ENCODE peak calls at places on chromosome 5, in eight cellular contexts. M is adipocyte; P is thoracic aorta; A is suprapubic skin; T is uterus; L is BJ; S is GM23248; D is CD8-positive, alpha-beta memory T cell. Q is an unnamed sample.

GRCh38 chr5:140145818-140146522 is 20.2 kb downstream of the IGIP start:
- DNase-seq in M (peak; percentile 94), P (no peak), A (no peak), T (peak; percentile 54), L (no peak), S (peak; percentile 94), D (peak; percentile 56), Q (peak; percentile 73)

GRCh38 chr5:143592648-143593047 is 189.2 kb upstream of the NR3C1 start:
- DNase-seq in M (no peak), P (no peak), A (no peak), T (no peak), L (no peak), S (peak; percentile 48), D (no peak), Q (peak; percentile 2)

GRCh38 chr5:172224996-172225395 is 31.0 kb downstream of the EFCAB9 start:
- DNase-seq in M (no peak), P (no peak), A (no peak), T (no peak), L (no peak), S (no peak), D (no peak), Q (no peak)

GRCh38 chr5:151480384-151480783 is 33.0 kb downstream of the SLC36A1 start:
- DNase-seq in M (peak; percentile 68), P (no peak), A (no peak), T (no peak), L (no peak), S (peak; percentile 82), D (no peak), Q (no peak)

GRCh38 chr5:912356-913091 is 19.8 kb downstream of the TRIP13 start:
- DNase-seq in M (no peak), P (no peak), A (no peak), T (no peak), L (peak; percentile 41), S (peak; percentile 45), D (peak; percentile 87), Q (no peak)

GRCh38 chr5:57307516-57307915 is 133.7 kb downstream of the GPBP1 start:
- DNase-seq in M (no peak), P (no peak), A (no peak), T (no peak), L (no peak), S (no peak), D (no peak), Q (no peak)

GRCh38 chr5:38922199-38922598 is 76.4 kb downstream of the OSMR start:
- DNase-seq in M (peak; percentile 47), P (no peak), A (no peak), T (no peak), L (no peak), S (peak; percentile 69), D (peak; percentile 54), Q (peak; percentile 65)

GRCh38 chr5:1323803-1324173 is 21.1 kb downstream of the CLPTM1L start:
- DNase-seq in M (no peak), P (no peak), A (no peak), T (peak; percentile 8), L (no peak), S (no peak), D (peak; percentile 31), Q (no peak)

DNA sequence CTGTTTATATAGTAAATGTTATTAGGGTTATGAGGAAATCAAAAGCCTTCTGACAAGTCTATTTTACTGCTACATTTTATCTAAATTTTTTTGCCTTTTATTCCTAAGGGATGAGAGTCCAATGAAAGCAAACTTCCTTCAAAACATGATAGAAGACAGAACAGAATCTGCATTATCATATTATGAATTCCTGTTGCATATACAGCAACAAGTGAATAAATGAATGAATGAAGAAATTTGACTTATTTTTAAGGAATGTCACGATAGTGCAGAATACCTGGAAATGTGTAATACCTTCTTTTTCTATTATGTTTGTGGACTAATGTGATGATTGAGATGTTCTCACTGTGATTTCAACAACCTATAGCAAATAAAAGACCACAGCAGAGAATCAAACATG is 13.5 kb upstream of the CAMLG start:
- DNase-seq in M (no peak), P (no peak), A (no peak), T (no peak), L (no peak), S (no peak), D (no peak), Q (no peak)
- H3K36me3 ChIP-seq in M (peaks cover 65% of the 10 kb centered on the region), P (peaks cover 29% of the 10 kb centered on the region), A (peaks cover 49% of the 10 kb centered on the region), T (no peaks in the 10 kb centered on the region), L (peaks cover 5% of the 10 kb centered on the region), S (peaks cover 67% of the 10 kb centered on the region), D (peaks cover 5% of the 10 kb centered on the region), Q (peaks cover 35% of the 10 kb centered on the region)

GRCh38 chr5:178385472-178385853 is 152.9 kb upstream of the PHYKPL start:
- DNase-seq in M (no peak), P (no peak), A (peak; percentile 13), T (no peak), L (no peak), S (peak; percentile 10), D (no peak), Q (no peak)
- H3K27me3 ChIP-seq in M (peaks cover 74% of the 10 kb centered on the region), P (no peaks in the 10 kb centered on the region), A (peaks cover 20% of the 10 kb centered on the region), T (no peaks in the 10 kb centered on the region), L (no peaks in the 10 kb centered on the region), S (no peaks in the 10 kb centered on the region), D (no peaks in the 10 kb centered on the region), Q (no peaks in the 10 kb centered on the region)

GRCh38 chr5:96936431-96937221 is 746 bp downstream of the LNPEP start:
- DNase-seq in M (peak; percentile 65), P (no peak), A (no peak), T (peak; percentile 42), L (no peak), S (peak; percentile 71), D (peak; percentile 67), Q (peak; percentile 39)
- H3K36me3 ChIP-seq in M (no peaks in the 10 kb centered on the region), P (no peaks in the 10 kb centered on the region), A (no peaks in the 10 kb centered on the region), T (no peaks in the 10 kb centered on the region), L (no peaks in the 10 kb centered on the region), S (no peaks in the 10 kb centered on the region), D (no peaks in the 10 kb centered on the region), Q (no peaks in the 10 kb centered on the region)

DNA sequence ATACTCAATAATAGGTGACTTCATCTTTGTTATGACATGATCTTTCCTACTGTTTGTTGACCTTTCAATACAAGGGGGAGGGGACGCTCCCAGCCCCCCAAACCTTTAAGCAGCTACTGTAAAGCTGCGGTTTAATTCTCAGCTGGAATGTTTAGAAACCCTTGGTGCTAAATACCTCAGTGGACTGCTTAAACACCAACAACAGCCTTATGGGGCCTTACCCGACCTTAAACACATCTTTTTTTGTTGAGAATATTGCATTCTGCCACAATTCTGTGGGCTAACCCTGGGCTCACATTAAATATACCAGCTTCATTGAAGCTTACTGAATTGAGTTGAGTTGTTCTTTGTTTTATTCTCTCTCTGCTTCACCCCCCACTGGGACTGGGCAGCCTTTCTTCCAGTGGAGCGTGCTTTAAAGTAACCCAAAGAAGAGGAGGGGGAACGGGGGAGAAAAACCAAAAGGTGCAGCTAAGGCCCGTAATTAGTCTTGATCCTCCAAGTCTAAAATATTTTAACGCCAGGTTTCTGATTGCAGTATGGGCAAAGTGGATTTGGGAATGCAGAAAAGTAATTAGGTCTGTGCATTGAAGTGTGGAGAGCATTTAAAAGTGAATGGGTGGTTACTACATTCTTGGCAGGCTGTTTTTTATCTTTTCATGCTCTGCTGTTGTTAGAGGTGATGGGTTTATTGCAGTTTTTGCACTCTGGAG is 281.3 kb downstream of the NR2F1-AS1 start:
- DNase-seq in M (no peak), P (no peak), A (no peak), T (no peak), L (no peak), S (no peak), D (no peak), Q (peak; percentile 47)
- H3K27me3 ChIP-seq in M (no peaks in the 10 kb centered on the region), P (no peaks in the 10 kb centered on the region), A (no peaks in the 10 kb centered on the region), T (no peaks in the 10 kb centered on the region), L (no peaks in the 10 kb centered on the region), S (no peaks in the 10 kb centered on the region), D (no peaks in the 10 kb centered on the region), Q (no peaks in the 10 kb centered on the region)

GRCh38 chr5:83055166-83055565 is 22.0 kb downstream of the TMEM167A start:
- DNase-seq in M (no peak), P (no peak), A (no peak), T (no peak), L (no peak), S (no peak), D (no peak), Q (no peak)
- H3K36me3 ChIP-seq in M (peaks cover 77% of the 10 kb centered on the region), P (no peaks in the 10 kb centered on the region), A (peaks cover 12% of the 10 kb centered on the region), T (no peaks in the 10 kb centered on the region), L (peaks cover 3% of the 10 kb centered on the region), S (peaks cover 36% of the 10 kb centered on the region), D (peaks cover 3% of the 10 kb centered on the region), Q (no peaks in the 10 kb centered on the region)

DNA sequence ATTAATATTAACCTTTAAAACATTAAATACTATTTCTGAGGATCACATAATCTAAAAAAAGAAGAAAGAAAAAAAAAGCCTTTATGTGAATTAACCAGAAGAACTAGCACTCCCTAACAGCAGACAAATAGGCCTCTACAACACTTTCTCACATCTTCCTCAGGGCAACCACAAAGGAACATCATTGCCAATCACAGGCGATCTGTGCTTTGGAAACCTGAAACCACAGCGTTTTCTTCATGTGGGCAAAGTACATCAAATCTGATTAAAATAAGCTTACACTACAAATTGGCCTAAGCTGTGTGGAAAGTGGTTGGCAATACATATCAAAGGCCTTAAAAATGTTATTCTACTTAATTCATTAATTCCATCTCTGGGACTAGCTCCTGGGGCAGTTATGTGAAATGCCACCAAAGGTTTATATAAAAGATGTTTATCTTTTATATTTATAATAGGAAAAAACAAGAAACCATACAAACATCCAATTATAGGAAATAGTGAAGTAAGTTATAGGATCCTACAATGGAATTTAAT is 184.8 kb upstream of the TBCA start:
- DNase-seq in M (no peak), P (no peak), A (no peak), T (no peak), L (no peak), S (no peak), D (no peak), Q (no peak)
- H3K27me3 ChIP-seq in M (peaks cover 28% of the 10 kb centered on the region), P (no peaks in the 10 kb centered on the region), A (peaks cover 34% of the 10 kb centered on the region), T (peaks cover 14% of the 10 kb centered on the region), L (peaks cover 15% of the 10 kb centered on the region), S (no peaks in the 10 kb centered on the region), D (no peaks in the 10 kb centered on the region), Q (peaks cover 8% of the 10 kb centered on the region)

DNA sequence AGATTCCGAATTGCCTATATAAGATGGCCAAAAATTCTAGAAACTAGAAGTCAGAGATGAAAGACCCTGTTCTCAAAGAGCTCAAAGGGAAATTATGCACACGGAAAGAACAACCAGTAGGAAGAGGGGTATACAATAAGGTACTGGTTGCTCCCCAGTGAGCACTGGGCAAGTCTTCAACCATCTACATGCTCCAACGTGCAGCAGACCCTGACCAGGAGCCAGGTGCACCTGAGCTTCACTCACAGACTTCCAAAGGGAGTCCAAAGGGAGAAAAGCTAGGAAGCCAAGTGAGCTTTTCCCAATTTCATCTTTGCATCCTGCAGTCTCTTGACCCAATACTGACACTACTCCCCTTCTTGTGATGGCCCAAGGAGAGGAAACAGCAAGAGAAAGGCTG is 3.9 kb downstream of the REEP5 start:
- DNase-seq in M (no peak), P (no peak), A (no peak), T (no peak), L (no peak), S (no peak), D (no peak), Q (peak; percentile 82)
- H3K36me3 ChIP-seq in M (peaks cover 58% of the 10 kb centered on the region), P (peaks cover 8% of the 10 kb centered on the region), A (peaks cover 17% of the 10 kb centered on the region), T (no peaks in the 10 kb centered on the region), L (no peaks in the 10 kb centered on the region), S (peaks cover 15% of the 10 kb centered on the region), D (peaks cover 10% of the 10 kb centered on the region), Q (no peaks in the 10 kb centered on the region)

GRCh38 chr5:176175101-176175852 is 62.9 kb upstream of the SIMC1 start:
- DNase-seq in M (no peak), P (no peak), A (no peak), T (no peak), L (no peak), S (no peak), D (no peak), Q (no peak)
- H3K27me3 ChIP-seq in M (peaks cover 28% of the 10 kb centered on the region), P (no peaks in the 10 kb centered on the region), A (peaks cover 58% of the 10 kb centered on the region), T (no peaks in the 10 kb centered on the region), L (no peaks in the 10 kb centered on the region), S (peaks cover 43% of the 10 kb centered on the region), D (no peaks in the 10 kb centered on the region), Q (no peaks in the 10 kb centered on the region)